ENCODE peak calls at places on chromosomes 16 and 17, in seven cellular contexts. B, N, V, O, K, H and C are unnamed samples.

GRCh38 chr17:66272699-66273390 is 29.6 kb upstream of the PRKCA start:
- DNase-seq in K (no peak), O (no peak), N (no peak), H (no peak), B (no peak), V (no peak), C (no peak)

GRCh38 chr17:17613708-17614114 is 22.2 kb upstream of the PEMT start:
- DNase-seq in B (peak; percentile 64), K (peak; percentile 51), O (peak; percentile 38), H (no peak), N (peak; percentile 65), V (peak; percentile 67), C (peak; percentile 76)

GRCh38 chr16:81823111-81823510 is 44.0 kb downstream of the PLCG2 start:
- DNase-seq in B (peak; percentile 59), K (no peak), V (no peak), O (no peak), H (peak; percentile 72), N (no peak), C (peak; percentile 90)

GRCh38 chr17:32588982-32589381 is 102.2 kb downstream of the CDK5R1 start:
- DNase-seq in H (no peak), O (no peak), K (no peak), N (no peak), V (no peak), B (no peak), C (peak; percentile 47)

GRCh38 chr17:77503293-77503655 is 362.5 kb downstream of the SEC14L1 start:
- DNase-seq in O (no peak), B (no peak), H (no peak), K (no peak), N (no peak), V (peak; percentile 51), C (no peak)

GRCh38 chr16:54734156-54734555 is 196.5 kb upstream of the IRX5 start:
- DNase-seq in B (no peak), H (no peak), V (no peak), O (no peak), K (no peak), N (no peak), C (no peak)

GRCh38 chr16:85136705-85137322 is 24.5 kb upstream of the CIBAR2 start:
- DNase-seq in H (no peak), N (peak; percentile 53), V (no peak), O (no peak), B (no peak), K (peak; percentile 45), C (peak; percentile 55)

GRCh38 chr16:10622036-10622921 is 41.9 kb upstream of the EMP2 start:
- DNase-seq in N (peak; percentile 10), O (no peak), K (no peak), B (no peak), H (no peak), V (no peak), C (no peak)

GRCh38 chr16:1338119-1338730 is 4.8 kb downstream of the BAIAP3 start:
- DNase-seq in N (no peak), V (no peak), B (peak; percentile 74), O (no peak), K (peak; percentile 72), H (no peak), C (peak; percentile 50)

GRCh38 chr17:17754719-17755686 is 73.7 kb downstream of the RAI1 start:
- DNase-seq in V (no peak), O (no peak), N (peak; percentile 75), K (no peak), B (no peak), H (no peak), C (no peak)

GRCh38 chr16:75198135-75198600 is 8.8 kb downstream of the CTRB2 start:
- DNase-seq in K (peak; percentile 57), H (no peak), B (no peak), V (peak; percentile 54), N (no peak), O (no peak), C (no peak)

GRCh38 chr17:38883592-38884526 is 14.0 kb downstream of the LASP1 start:
- DNase-seq in K (no peak), V (no peak), B (no peak), H (no peak), O (no peak), N (peak; percentile 64), C (no peak)

GRCh38 chr16:80404847-80405246 is 135.9 kb upstream of the DYNLRB2 start:
- DNase-seq in V (no peak), N (no peak), H (no peak), K (no peak), O (no peak), B (no peak), C (no peak)

GRCh38 chr17:67434061-67434525 is 57.0 kb downstream of the PITPNC1 start:
- DNase-seq in N (peak; percentile 74), O (peak; percentile 74), H (peak; percentile 97), K (no peak), B (no peak), V (no peak), C (peak; percentile 69)

GRCh38 chr17:39739885-39740356 is 2.2 kb downstream of the GRB7 start:
- DNase-seq in K (no peak), N (no peak), B (no peak), H (no peak), V (no peak), O (no peak), C (no peak)

GRCh38 chr17:67520282-67520906 is 143.3 kb downstream of the PITPNC1 start:
- DNase-seq in V (no peak), K (no peak), H (no peak), N (no peak), B (no peak), O (no peak), C (peak; percentile 76)

GRCh38 chr17:53628011-53628410 is 194.7 kb upstream of the KIF2B start:
- DNase-seq in H (no peak), K (no peak), N (no peak), O (no peak), V (no peak), B (no peak), C (no peak)

GRCh38 chr16:88833086-88833485 is 21.4 kb upstream of the APRT start:
- DNase-seq in N (no peak), H (no peak), B (no peak), O (no peak), K (no peak), V (no peak), C (no peak)

GRCh38 chr16:26826500-26826899 is 240.2 kb upstream of the C16orf82 start:
- DNase-seq in N (no peak), O (no peak), V (no peak), H (no peak), B (no peak), K (no peak), C (no peak)

GRCh38 chr17:6521636-6522035 is 34.7 kb downstream of the PITPNM3 start:
- DNase-seq in H (no peak), K (no peak), O (no peak), V (no peak), N (no peak), B (no peak), C (no peak)

GRCh38 chr16:31487720-31488629 is 5.1 kb downstream of the SLC5A2 start:
- DNase-seq in O (peak; percentile 74), V (no peak), N (no peak), H (no peak), K (peak; percentile 55), B (peak; percentile 86), C (peak; percentile 51)

GRCh38 chr16:88681709-88682451 is 4.4 kb downstream of the SNAI3 start:
- DNase-seq in O (peak; percentile 58), K (no peak), H (peak; percentile 80), V (no peak), N (no peak), B (peak; percentile 92), C (peak; percentile 97)

GRCh38 chr16:66293932-66294331 is 72.6 kb upstream of the CDH5 start:
- DNase-seq in O (no peak), B (no peak), V (peak; percentile 21), N (no peak), K (no peak), H (no peak), C (no peak)

GRCh38 chr16:86519649-86520316 is 9.5 kb downstream of the FOXF1 start:
- DNase-seq in N (peak; percentile 40), B (peak; percentile 84), V (peak; percentile 77), K (peak; percentile 63), H (peak; percentile 31), O (peak; percentile 27), C (peak; percentile 62)

GRCh38 chr16:19824216-19824615 is 60.4 kb downstream of the GPRC5B start:
- DNase-seq in O (no peak), H (no peak), K (no peak), N (no peak), B (no peak), V (no peak), C (no peak)

GRCh38 chr16:9929313-9929712 is 252.9 kb downstream of the GRIN2A start:
- DNase-seq in N (no peak), H (no peak), K (no peak), B (peak; percentile 22), O (no peak), V (no peak), C (peak; percentile 55)

GRCh38 chr17:7552621-7553051 is 3.8 kb downstream of the TNFSF12 start:
- DNase-seq in V (no peak), N (no peak), H (peak; percentile 66), B (peak; percentile 82), K (no peak), O (peak; percentile 36), C (peak; percentile 92)

GRCh38 chr17:18261146-18261515 is 669 bp downstream of the MIEF2 start:
- DNase-seq in H (no peak), K (peak; percentile 86), N (peak; percentile 86), B (peak; percentile 81), O (no peak), V (no peak), C (peak; percentile 57)

GRCh38 chr16:30896203-30896889 is at the start of gene CTF1:
- DNase-seq in O (no peak), H (no peak), K (peak; percentile 56), N (peak; percentile 83), B (peak; percentile 38), V (peak; percentile 91), C (no peak)

GRCh38 chr16:89093602-89094251 is at the start of gene ACSF3:
- DNase-seq in H (peak; percentile 2), V (peak; percentile 81), N (peak; percentile 51), O (peak; percentile 47), B (peak; percentile 95), K (peak; percentile 66), C (peak; percentile 84)

GRCh38 chr17:48998557-48999440 is 1.6 kb downstream of the IGF2BP1 start:
- DNase-seq in B (no peak), N (no peak), K (no peak), O (no peak), V (no peak), H (no peak), C (no peak)

GRCh38 chr17:79659376-79659775 is 48.5 kb upstream of the RBFOX3 start:
- DNase-seq in O (no peak), B (no peak), H (no peak), K (no peak), N (no peak), V (no peak), C (no peak)